ENCODE peak calls at places on chromosomes 6 and 20, in six cellular contexts. U is fibroblast of lung; O is endodermal cell; R is CD8-positive, alpha-beta T cell; K is hepatocyte; L is GM23248. M is an unnamed sample. For H3K36me3 and H3K4me1, the result is how much of the 10 kb centered on the place peaks cover.

GRCh38 chr6:82364087-82365010 is 732 bp downstream of the TPBG start:
- DNase-seq in L (peak), U (peak), R (no peak), K (peak), O (peak), M (peak)

GRCh38 chr6:32108094-32108627 is 977 bp downstream of the TNXB start:
- DNase-seq in U (no peak), O (no peak), R (no peak), K (peak), L (peak), M (peak)

GRCh38 chr20:43767686-43768474 is 41.1 kb upstream of the GTSF1L start:
- DNase-seq in R (no peak), L (peak), O (no peak), K (no peak), U (peak), M (no peak)

GRCh38 chr20:18662279-18662678 is 74.4 kb downstream of the DTD1 start:
- DNase-seq in U (no peak), R (no peak), L (no peak), O (no peak), K (no peak), M (no peak)

GRCh38 chr20:62370115-62370806 is 3.1 kb upstream of the LAMA5 start:
- DNase-seq in U (peak), L (peak), R (no peak), O (no peak), K (peak), M (no peak)

GRCh38 chr6:136737343-136738177 is 54.7 kb downstream of the MAP3K5 start:
- DNase-seq in L (peak), U (peak), K (no peak), R (no peak), O (peak), M (peak)

GRCh38 chr6:28537065-28537464 is 11.4 kb downstream of the GPX5 start:
- DNase-seq in R (no peak), O (peak), K (peak), L (peak), U (peak), M (no peak)

GRCh38 chr6:12265795-12266194 is 24.4 kb upstream of the EDN1 start:
- DNase-seq in L (peak), K (no peak), U (peak), O (no peak), R (no peak), M (no peak)

GRCh38 chr6:31899882-31900722 is 1.8 kb downstream of the ZBTB12 start:
- DNase-seq in U (no peak), K (no peak), L (no peak), O (peak), R (no peak), M (no peak)

GRCh38 chr6:132466952-132467351 is 46.0 kb downstream of the STX7 start:
- DNase-seq in L (peak), U (peak), O (no peak), K (no peak), R (no peak), M (no peak)

GRCh38 chr20:571754-572331 is 28.3 kb upstream of the CSNK2A1 start:
- DNase-seq in U (peak), L (peak), K (peak), R (no peak), O (peak), M (peak)

GRCh38 chr20:43586641-43587040 is 4.1 kb upstream of the IFT52 start:
- DNase-seq in K (no peak), L (no peak), O (no peak), R (no peak), U (no peak), M (no peak)

GRCh38 chr6:38033442-38033982 is 214.0 kb downstream of the ZFAND3 start:
- DNase-seq in U (no peak), O (no peak), K (no peak), R (no peak), L (no peak), M (no peak)

GRCh38 chr20:64226686-64227576 is 28.6 kb upstream of the PCMTD2 start:
- DNase-seq in R (peak), L (no peak), U (no peak), O (no peak), K (no peak), M (no peak)

GRCh38 chr20:50085481-50086365 is 27.2 kb downstream of the UBE2V1 start:
- DNase-seq in L (peak), U (peak), R (no peak), K (peak), O (peak), M (peak)

GRCh38 chr6:24332306-24332705 is 25.6 kb downstream of the DCDC2 start:
- DNase-seq in L (peak), O (no peak), U (peak), R (no peak), K (peak), M (no peak)

GRCh38 chr20:31719644-31720485 is 2.8 kb downstream of the BCL2L1 start:
- DNase-seq in L (no peak), O (peak), R (no peak), U (peak), K (peak), M (peak)

GRCh38 chr20:52191132-52191435 is 495 bp downstream of the ZFP64 start:
- DNase-seq in U (no peak), L (no peak), R (no peak), O (no peak), K (no peak), M (no peak)

GRCh38 chr6:15621203-15622044 is 41.4 kb downstream of the DTNBP1 start:
- DNase-seq in O (peak), R (no peak), U (no peak), K (peak), L (peak), M (no peak)

GRCh38 chr6:22001336-22002027 is 295.4 kb downstream of the PRL start:
- DNase-seq in K (no peak), U (peak), O (no peak), L (no peak), R (no peak), M (no peak)

GRCh38 chr6:15340775-15341174 is 94.9 kb downstream of the JARID2 start:
- DNase-seq in K (no peak), L (no peak), R (no peak), O (no peak), U (no peak), M (no peak)

GRCh38 chr6:168640181-168640580 is 199.2 kb downstream of the SMOC2 start:
- DNase-seq in U (no peak), K (no peak), L (no peak), R (no peak), O (no peak), M (no peak)

GRCh38 chr6:156854466-156855161 is 77.4 kb downstream of the ARID1B start:
- DNase-seq in R (no peak), U (no peak), L (no peak), O (no peak), K (no peak), M (no peak)

GRCh38 chr6:73983367-73983766 is 287.4 kb downstream of the CD109 start:
- DNase-seq in K (no peak), L (peak), O (no peak), R (no peak), U (peak), M (no peak)

GRCh38 chr6:16760536-16761468 is at the start of gene ATXN1:
- DNase-seq in L (peak), R (peak), O (peak), K (peak), U (no peak), M (peak)

GRCh38 chr6:3551716-3552511 is 95.1 kb upstream of the SLC22A23 start:
- DNase-seq in U (no peak), L (no peak), R (no peak), K (no peak), O (no peak), M (no peak)

GRCh38 chr20:63829943-63830820 is 882 bp downstream of the ZBTB46 start:
- DNase-seq in O (peak), L (peak), K (peak), R (no peak), U (no peak), M (no peak)

GRCh38 chr20:12660918-12661317 is 347.9 kb upstream of the SPTLC3 start:
- DNase-seq in R (no peak), L (no peak), O (peak), U (no peak), K (peak), M (no peak)

GRCh38 chr6:118677193-118677592 is 25.8 kb upstream of the CEP85L start:
- DNase-seq in R (no peak), L (no peak), K (no peak), O (no peak), U (no peak), M (no peak)

GRCh38 chr6:82363368-82364086 is at the start of gene TPBG:
- DNase-seq in K (peak), L (peak), O (peak), R (no peak), U (peak), M (peak)

GRCh38 chr20:34401741-34402455 is 38.8 kb downstream of the ITCH start:
- DNase-seq in R (no peak), L (no peak), O (no peak), U (no peak), K (no peak), M (no peak)

GRCh38 chr6:136532030-136532429 is 18.2 kb downstream of the MAP7 start:
- DNase-seq in K (no peak), O (no peak), R (no peak), U (no peak), L (no peak), M (no peak)

GRCh38 chr6:125004797-125005595 is 42.8 kb downstream of the RNF217 start:
- DNase-seq in L (no peak), O (no peak), U (no peak), K (no peak), R (no peak), M (no peak)

DNA sequence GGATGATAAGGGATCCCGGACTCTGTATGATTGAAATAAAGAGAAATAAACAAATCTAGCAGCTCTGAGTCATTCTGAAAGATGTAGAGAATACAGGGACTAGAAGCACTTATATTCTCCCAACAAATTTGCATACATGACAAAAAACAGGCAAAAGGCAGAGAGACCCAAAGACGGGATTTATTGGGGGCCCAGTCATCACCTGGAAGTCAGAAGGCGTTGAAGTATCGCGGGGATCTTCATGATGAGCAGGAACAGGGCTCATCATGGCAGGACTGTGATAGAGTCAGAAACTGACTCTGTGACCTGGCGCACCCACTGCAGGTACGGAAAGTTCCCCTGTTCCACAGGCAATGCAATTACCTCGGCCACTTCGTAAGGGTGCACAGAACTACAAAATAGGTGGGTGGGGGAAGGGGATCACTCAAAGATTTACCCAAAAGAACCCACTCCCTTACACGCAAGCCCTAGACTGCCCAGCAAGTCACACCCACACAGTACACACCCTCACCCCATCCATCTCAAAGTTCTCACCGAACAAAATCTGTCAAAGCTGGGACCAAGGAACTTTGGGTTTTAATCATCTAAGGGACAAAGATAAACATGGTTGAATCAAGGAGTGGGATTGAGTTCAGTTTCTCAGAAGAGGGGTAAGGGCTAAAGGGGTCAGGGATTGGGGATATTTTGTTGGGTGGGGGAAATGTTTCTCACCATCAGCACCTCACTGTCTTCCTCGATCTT is 1.4 kb downstream of the CUTA start:
- DNase-seq in U (no peak), K (no peak), R (no peak), L (peak), O (no peak), M (no peak)
- H3K36me3 ChIP-seq in U (under half), K (under half), R (under half), L (under half), O (under half), M (under half)

GRCh38 chr20:38158701-38159325 is 6.3 kb downstream of the TGM2 start:
- DNase-seq in L (no peak), O (no peak), U (no peak), K (peak), R (no peak), M (no peak)
- H3K4me1 ChIP-seq in L (under half), O (under half), U (under half), K (under half), R (under half), M (under half)

GRCh38 chr20:57082546-57082945 is 183.9 kb downstream of the BMP7 start:
- DNase-seq in L (no peak), R (no peak), U (no peak), K (no peak), O (no peak), M (no peak)

GRCh38 chr20:57078101-57078500 is 188.3 kb downstream of the BMP7 start:
- DNase-seq in R (no peak), L (no peak), U (peak), K (no peak), O (no peak), M (no peak)

GRCh38 chr20:57079016-57080005 is 187.1 kb downstream of the BMP7 start:
- DNase-seq in K (no peak), U (peak), O (no peak), L (peak), R (no peak), M (no peak)

GRCh38 chr20:57083072-57083471 is 183.4 kb downstream of the BMP7 start:
- DNase-seq in L (no peak), U (no peak), R (no peak), K (no peak), O (no peak), M (no peak)

DNA sequence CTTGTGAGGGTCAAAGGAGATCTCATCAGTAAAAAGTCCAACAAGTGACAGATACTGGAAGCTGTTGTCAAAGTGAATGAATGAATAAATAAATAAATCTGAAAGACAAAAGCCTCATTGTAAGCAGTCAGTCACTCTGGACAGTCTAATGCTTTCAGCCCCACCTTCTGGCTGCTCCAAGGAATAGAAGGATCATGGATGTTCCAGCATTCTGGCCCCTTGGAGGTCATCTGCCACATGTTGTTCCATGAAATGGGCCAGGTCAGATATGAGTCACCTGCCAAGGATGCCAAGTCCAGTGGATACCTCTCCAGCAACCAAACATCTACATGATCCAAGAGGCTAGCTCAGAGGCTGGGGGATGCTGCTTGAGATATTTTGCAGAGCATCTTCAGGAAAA is 185.6 kb downstream of the BMP7 start:
- DNase-seq in L (peak), K (no peak), U (peak), O (no peak), R (no peak), M (no peak)
- H3K27ac ChIP-seq in L (no peak), K (no peak), U (no peak), O (no peak), R (no peak), M (no peak)

DNA sequence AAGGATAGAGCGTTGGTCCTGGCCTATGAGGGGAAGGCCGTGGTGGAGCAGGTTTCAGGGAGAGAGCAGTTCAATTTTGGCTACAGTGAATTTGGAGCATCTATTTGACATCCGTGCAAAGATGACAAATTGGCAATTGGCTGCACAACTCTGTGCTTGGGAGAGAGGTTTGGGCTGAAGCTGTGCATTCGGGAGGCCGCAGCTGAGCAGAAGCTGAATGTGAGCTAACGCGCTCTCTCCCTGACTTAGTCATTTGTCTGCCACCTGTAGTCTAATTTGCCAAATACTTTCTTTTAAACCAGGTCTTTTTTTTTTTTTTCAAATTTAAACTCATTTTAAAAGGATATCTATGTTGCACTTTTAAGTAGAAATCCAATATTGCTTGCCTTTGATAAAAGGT is 78.8 kb downstream of the PHACTR3 start:
- DNase-seq in K (no peak), U (no peak), O (no peak), R (no peak), L (no peak), M (no peak)
- H3K36me3 ChIP-seq in K (under half), U (under half), O (under half), R (under half), L (under half), M (under half)

GRCh38 chr6:85678602-85679444 is 36.1 kb upstream of the SYNCRIP start:
- DNase-seq in L (peak), K (peak), U (peak), O (peak), R (peak), M (peak)
- H3K4me1 ChIP-seq in L (under half), K (under half), U (under half), O (under half), R (under half), M (under half)

DNA sequence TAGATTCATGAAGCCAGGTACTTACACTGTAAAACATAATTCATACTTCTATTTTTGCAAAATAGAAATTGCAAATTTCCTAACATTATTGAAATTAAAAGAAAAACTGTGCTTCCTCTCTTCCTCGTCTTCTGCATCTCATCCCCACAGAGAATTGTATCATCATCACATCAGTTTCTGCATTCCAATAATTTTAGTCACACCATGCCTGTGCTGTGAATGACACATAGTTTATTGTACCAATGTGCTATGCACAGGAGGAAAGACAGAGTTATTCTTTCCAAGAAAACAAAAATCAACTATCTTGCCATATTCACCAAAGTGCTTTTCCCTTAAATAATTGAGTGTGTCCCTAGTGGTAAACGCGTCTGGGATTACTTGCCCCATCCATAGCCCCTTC is 38.1 kb upstream of the FAM135A start:
- DNase-seq in R (no peak), L (peak), K (no peak), U (peak), O (no peak), M (no peak)
- H3K27ac ChIP-seq in R (no peak), L (no peak), K (no peak), U (no peak), O (no peak), M (no peak)

DNA sequence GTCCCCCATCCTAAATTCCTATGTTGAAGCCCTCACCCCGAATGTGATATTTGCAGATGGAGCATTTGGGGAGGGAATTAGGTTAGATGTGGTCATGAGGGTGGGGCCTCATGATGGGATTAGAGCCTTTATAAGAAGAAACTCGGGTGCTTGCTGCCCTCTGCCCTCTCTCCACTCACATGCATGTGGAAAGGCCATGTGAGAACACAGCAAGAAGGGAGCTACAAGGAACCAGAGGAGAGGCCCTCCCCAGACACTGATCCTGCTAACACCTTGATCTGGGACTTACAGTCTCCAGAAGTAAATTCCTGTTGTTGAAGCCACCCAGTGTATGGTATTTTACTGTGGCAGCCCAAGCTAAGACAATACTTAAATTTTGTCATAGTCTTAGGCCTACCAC is 69.6 kb upstream of the TULP1 start:
- DNase-seq in R (no peak), O (no peak), K (no peak), L (no peak), U (no peak), M (no peak)
- H3K36me3 ChIP-seq in R (under half), O (under half), K (under half), L (under half), U (under half), M (under half)

DNA sequence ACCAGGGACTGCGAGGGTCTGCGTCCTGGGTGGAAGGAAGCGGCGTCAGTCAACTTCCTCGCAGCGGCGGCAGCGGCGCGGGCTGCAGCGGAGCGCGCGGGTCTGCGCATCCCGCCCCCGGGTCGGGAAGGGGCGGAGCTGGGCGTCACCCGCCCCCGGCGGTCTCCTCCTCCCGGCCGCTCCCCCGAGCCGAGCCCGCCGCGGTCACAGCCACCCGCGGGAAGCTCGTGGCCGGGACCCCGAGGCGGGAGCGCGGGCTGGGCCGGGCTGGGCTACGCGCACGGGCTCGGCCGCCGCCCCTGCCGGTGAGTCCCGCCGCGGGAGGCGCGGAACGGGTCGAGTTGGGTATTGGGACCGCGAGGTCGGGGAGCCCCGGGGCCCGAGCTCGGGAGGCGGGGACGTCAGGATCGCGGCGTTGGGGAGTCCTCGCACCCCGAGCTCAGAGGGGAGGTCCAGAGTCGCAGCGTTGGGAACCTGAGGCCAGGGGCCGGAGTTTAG is at the start of gene PAQR8:
- DNase-seq in O (peak), R (peak), K (peak), L (peak), U (peak), M (peak)
- H3K4me1 ChIP-seq in O (under half), R (under half), K (under half), L (under half), U (under half), M (under half)